ENCODE peak calls at places on chromosomes 5 and 9, in eight cellular contexts. O is transverse colon, V is GM23338, G is HL-60, J is spleen, X is GM12891, M is sigmoid colon, Z is H1. Y is an unnamed sample.
A peak's percentile ranks its signal among the peaks of the same experiment; 100 is the strongest.

GRCh38 chr9:86943223-86943870 is 4.0 kb downstream of the GAS1 start:
- DNase-seq in Z (no peak), X (no peak), V (peak; percentile 16), G (no peak), M (peak; percentile 73), J (no peak), O (no peak), Y (no peak)

GRCh38 chr9:133768859-133769510 is 30.8 kb upstream of the SARDH start:
- DNase-seq in M (peak; percentile 57), Z (peak; percentile 63), J (peak; percentile 59), G (no peak), O (no peak), X (no peak), V (peak; percentile 53), Y (peak; percentile 41)

GRCh38 chr9:76215066-76215465 is 179.2 kb downstream of the RFK start:
- DNase-seq in X (no peak), G (no peak), Z (no peak), O (no peak), J (no peak), M (no peak), V (no peak), Y (peak; percentile 26)

GRCh38 chr5:153630546-153630945 is 140.1 kb downstream of the GRIA1 start:
- DNase-seq in O (no peak), X (no peak), V (no peak), J (no peak), Z (no peak), G (no peak), M (no peak), Y (no peak)

GRCh38 chr9:93088656-93089015 is 7.4 kb upstream of the CARD19 start:
- DNase-seq in G (no peak), O (no peak), M (peak; percentile 20), Z (no peak), J (peak; percentile 15), V (no peak), X (no peak), Y (no peak)

GRCh38 chr9:20256284-20256948 is 365.9 kb downstream of the MLLT3 start:
- DNase-seq in Z (no peak), M (no peak), X (no peak), G (no peak), O (no peak), V (no peak), J (no peak), Y (no peak)

GRCh38 chr5:42781584-42781983 is 25.0 kb downstream of the CCDC152 start:
- DNase-seq in O (no peak), M (no peak), V (no peak), J (no peak), X (no peak), G (no peak), Z (no peak), Y (no peak)

GRCh38 chr9:36163049-36163839 is 5.9 kb upstream of the CCIN start:
- DNase-seq in O (no peak), M (peak; percentile 84), Z (peak; percentile 85), X (no peak), G (no peak), V (peak; percentile 93), J (no peak), Y (no peak)

GRCh38 chr5:122311400-122311887 is 593 bp upstream of the SNCAIP start:
- DNase-seq in M (no peak), O (no peak), X (no peak), Z (peak; percentile 69), J (no peak), G (no peak), V (peak; percentile 73), Y (no peak)

GRCh38 chr5:33891731-33892418 is at the start of gene ADAMTS12:
- DNase-seq in Z (peak; percentile 81), V (peak; percentile 71), J (no peak), X (peak; percentile 39), G (no peak), M (peak; percentile 77), O (peak; percentile 24), Y (no peak)

GRCh38 chr5:157476699-157477408 is 16.8 kb downstream of the NIPAL4 start:
- DNase-seq in G (peak; percentile 54), X (peak; percentile 51), O (no peak), J (no peak), M (peak; percentile 67), Z (no peak), V (peak; percentile 89), Y (peak; percentile 29)

GRCh38 chr9:70428781-70429180 is 14.3 kb upstream of the KLF9 start:
- DNase-seq in V (no peak), G (no peak), Z (no peak), O (no peak), J (no peak), X (no peak), M (no peak), Y (no peak)

GRCh38 chr5:69288069-69288468 is 44.5 kb downstream of the CCDC125 start:
- DNase-seq in M (no peak), O (no peak), Z (no peak), G (no peak), X (no peak), J (no peak), V (peak; percentile 38), Y (no peak)

DNA sequence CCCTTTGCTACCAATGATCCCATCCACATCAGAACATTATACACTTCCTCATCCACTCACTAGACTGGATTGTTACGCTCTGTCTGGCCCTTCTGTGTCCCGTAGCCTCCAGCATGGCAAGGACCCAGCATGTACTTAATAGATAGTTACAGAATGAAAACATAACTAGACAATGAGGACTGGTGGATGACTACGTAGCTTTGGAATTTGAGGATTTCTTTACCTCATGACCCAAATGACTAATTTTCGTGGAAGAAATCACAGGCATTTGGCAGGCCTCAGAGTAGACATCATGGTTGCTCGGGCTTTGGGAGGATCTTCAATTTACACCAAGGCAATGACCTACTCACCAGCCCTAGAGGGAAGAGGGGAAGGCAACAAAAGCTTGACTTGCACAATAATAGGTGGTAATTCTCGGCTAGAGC is 299.8 kb downstream of the TLE1 start:
- DNase-seq in J (no peak), Z (no peak), V (no peak), O (peak; percentile 11), X (no peak), M (peak; percentile 74), G (no peak), Y (peak; percentile 79)
- TF ChIP-seq POLR2AphosphoS5 in J (no peak), Z (no peak), V (no peak), O (no peak), X (no peak), M (no peak), G (no peak), Y (peak; percentile 34)

GRCh38 chr5:149685494-149685893 is 44.6 kb upstream of the PPARGC1B start:
- DNase-seq in G (no peak), J (no peak), Z (no peak), X (no peak), M (no peak), O (no peak), V (no peak), Y (no peak)

GRCh38 chr5:149693482-149693881 is 36.6 kb upstream of the PPARGC1B start:
- DNase-seq in Z (no peak), O (no peak), V (no peak), J (no peak), M (no peak), G (no peak), X (no peak), Y (no peak)

GRCh38 chr5:149684371-149684770 is 45.7 kb upstream of the PPARGC1B start:
- DNase-seq in O (no peak), G (no peak), M (no peak), X (no peak), Z (no peak), V (no peak), J (no peak), Y (no peak)

GRCh38 chr5:149687789-149688188 is 42.3 kb upstream of the PPARGC1B start:
- DNase-seq in V (no peak), M (no peak), O (no peak), G (peak; percentile 30), Z (no peak), J (no peak), X (no peak), Y (no peak)

DNA sequence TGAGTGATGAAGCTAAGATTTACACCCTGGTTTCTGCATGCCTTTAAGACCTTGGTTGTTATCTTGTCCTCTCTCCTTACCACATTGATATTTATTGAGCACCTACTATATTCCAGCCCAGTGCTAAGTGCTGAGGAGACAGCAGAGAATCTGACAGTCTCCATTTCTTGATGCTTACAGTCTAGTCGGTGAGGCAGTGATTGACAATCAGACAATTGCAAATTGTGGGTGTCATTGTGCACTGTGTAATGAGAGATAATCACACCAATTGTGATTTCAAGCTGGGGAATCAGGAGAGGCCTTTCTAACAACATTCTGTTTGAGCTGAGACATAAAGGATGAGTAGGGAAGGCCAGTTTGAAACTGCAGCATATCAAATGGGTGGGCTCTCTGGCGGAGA is 41.7 kb upstream of the PPARGC1B start:
- DNase-seq in V (no peak), J (no peak), G (no peak), O (no peak), X (no peak), M (no peak), Z (no peak), Y (no peak)
- TF ChIP-seq POLR2AphosphoS5 in V (no peak), J (no peak), G (no peak), O (no peak), X (no peak), M (no peak), Z (no peak), Y (no peak)

DNA sequence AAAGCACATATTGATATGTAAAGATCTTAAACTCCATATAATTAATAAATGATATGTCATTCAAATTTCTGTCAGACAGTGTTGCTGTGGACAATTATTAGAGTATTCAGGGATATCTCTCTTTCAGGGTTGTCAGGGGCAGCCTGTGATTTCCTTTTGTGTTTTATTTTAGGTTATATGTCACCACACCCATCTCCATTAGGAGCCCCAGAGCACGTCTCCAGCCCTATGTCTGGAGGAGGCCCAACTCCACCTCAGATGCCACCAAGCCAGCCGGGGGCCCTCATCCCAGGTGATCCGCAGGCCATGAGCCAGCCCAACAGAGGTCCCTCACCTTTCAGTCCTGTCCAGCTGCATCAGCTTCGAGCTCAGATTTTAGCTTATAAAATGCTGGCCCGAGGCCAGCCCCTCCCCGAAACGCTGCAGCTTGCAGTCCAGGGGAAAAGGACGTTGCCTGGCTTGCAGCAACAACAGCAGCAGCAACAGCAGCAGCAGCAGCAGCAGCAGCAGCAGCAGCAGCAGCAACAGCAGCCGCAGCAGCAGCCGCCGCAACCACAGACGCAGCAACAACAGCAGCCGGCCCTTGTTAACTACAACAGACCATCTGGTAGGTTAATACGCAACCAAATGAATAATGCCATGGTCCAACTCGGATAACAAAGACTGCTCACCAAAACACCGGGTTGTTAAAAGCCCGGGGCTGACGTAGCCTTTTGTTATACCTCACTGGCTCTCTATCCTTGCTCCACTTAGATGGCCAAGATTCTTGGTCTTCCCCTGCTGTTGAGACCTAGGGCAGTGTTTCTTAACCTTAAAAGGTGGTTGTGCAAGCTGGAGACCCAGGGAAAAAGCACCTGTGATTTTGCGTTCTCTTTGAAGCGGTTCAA is 24.4 kb downstream of the SMARCA2 start:
- DNase-seq in O (no peak), M (peak; percentile 64), Z (no peak), X (no peak), J (no peak), G (no peak), V (no peak), Y (no peak)
- TF ChIP-seq POLR2AphosphoS5 in O (no peak), M (no peak), Z (no peak), X (no peak), J (no peak), G (no peak), V (no peak), Y (no peak)

DNA sequence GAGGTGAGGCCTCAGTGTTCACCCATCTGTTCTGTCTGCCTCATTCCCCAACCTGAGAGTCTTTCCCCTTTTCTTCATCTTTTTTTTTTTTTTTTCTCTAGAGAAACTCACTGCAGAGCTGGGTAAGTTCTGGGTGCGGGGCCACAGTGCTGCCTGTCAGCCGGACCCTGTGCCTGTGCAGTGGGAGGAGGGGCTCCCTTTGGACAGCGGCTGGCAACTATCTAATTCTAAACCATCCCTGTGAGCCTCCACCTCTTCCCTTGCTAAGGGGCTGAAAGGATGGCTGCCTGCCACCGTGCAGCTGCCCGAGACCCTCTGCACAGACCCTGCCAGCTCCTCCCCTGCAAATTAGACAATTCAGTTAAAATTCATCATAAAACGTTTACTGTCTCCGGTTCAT is 14.1 kb downstream of the BTNL9 start:
- DNase-seq in G (no peak), V (no peak), Z (no peak), O (no peak), M (no peak), X (no peak), J (no peak), Y (no peak)
- TF ChIP-seq POLR2AphosphoS5 in G (no peak), V (no peak), Z (no peak), O (no peak), M (no peak), X (no peak), J (no peak), Y (no peak)